ENCODE peak calls at places on chromosomes 3 and 15, in ten cellular contexts. O is GM04503; D is activated CD8-positive, alpha-beta memory T cell treated with anti-CD3 and anti-CD28 coated beads for 48 hours; B is prostate gland; N is central memory CD4-positive, alpha-beta T cell; F is H4; K is sigmoid colon; Y is activated T-cell treated with anti-CD3 and anti-CD28 coated beads for 1 hour; S is non-pigmented ciliary epithelial cell; Q is stimulated activated CD4-positive, alpha-beta T cell treated with anti-CD3 and anti-CD28 coated beads, Interleukin-1b, Interleukin-23, amount 100 ng/mL, for 48 hours. C is an unnamed sample.

GRCh38 chr3:140532793-140533330 is 145.0 kb upstream of the TRIM42 start:
- DNase-seq in S (no peak), O (no peak), K (no peak), D (no peak), B (no peak), N (no peak), Y (no peak), Q (no peak), F (no peak), C (no peak)

GRCh38 chr3:48434591-48435222 is 4.8 kb upstream of the PLXNB1 start:
- DNase-seq in Q (no peak), N (no peak), K (peak; percentile 61), D (no peak), B (no peak), Y (no peak), S (no peak), O (no peak), F (no peak), C (no peak)

GRCh38 chr15:89444855-89445254 is 51.5 kb downstream of the RHCG start:
- DNase-seq in Y (no peak), S (no peak), O (no peak), Q (no peak), K (no peak), N (no peak), D (no peak), B (no peak), F (no peak), C (no peak)

GRCh38 chr3:189324538-189325138 is 152.9 kb downstream of the TPRG1 start:
- DNase-seq in F (peak; percentile 100), Q (peak; percentile 90), S (peak; percentile 75), B (peak; percentile 90), D (peak; percentile 46), Y (peak; percentile 52), N (peak; percentile 95), O (no peak), K (no peak), C (peak; percentile 29)

GRCh38 chr15:70512772-70513362 is 250.5 kb downstream of the UACA start:
- DNase-seq in D (no peak), Y (peak; percentile 24), F (peak; percentile 78), N (peak; percentile 53), S (no peak), O (no peak), K (no peak), B (no peak), Q (peak; percentile 78), C (no peak)

GRCh38 chr3:40877651-40878463 is 321.4 kb upstream of the CTNNB1 start:
- DNase-seq in O (peak; percentile 1), D (no peak), K (peak; percentile 82), F (no peak), Y (no peak), Q (no peak), S (no peak), N (no peak), B (peak; percentile 86), C (peak; percentile 35)

GRCh38 chr3:64550745-64551144 is 137.1 kb downstream of the ADAMTS9 start:
- DNase-seq in S (no peak), O (no peak), B (no peak), F (no peak), D (no peak), Q (no peak), N (no peak), K (no peak), Y (no peak), C (no peak)

GRCh38 chr3:114293846-114294245 is at the start of gene TIGIT:
- DNase-seq in F (no peak), S (no peak), N (no peak), D (no peak), Q (no peak), Y (no peak), K (no peak), B (no peak), O (no peak), C (no peak)

GRCh38 chr3:191441687-191442086 is 19.3 kb upstream of the PYDC2 start:
- DNase-seq in D (no peak), K (no peak), Y (no peak), S (no peak), N (no peak), B (no peak), O (no peak), Q (no peak), F (no peak), C (no peak)

GRCh38 chr3:185353823-185354614 is 8.9 kb upstream of the MAP3K13 start:
- DNase-seq in Y (peak; percentile 40), N (peak; percentile 28), F (peak; percentile 80), Q (peak; percentile 85), O (no peak), S (no peak), B (peak; percentile 35), K (peak; percentile 72), D (peak; percentile 27), C (no peak)

GRCh38 chr3:129483870-129484269 is 43.8 kb downstream of the IFT122 start:
- DNase-seq in N (no peak), Q (no peak), F (no peak), D (no peak), K (no peak), O (no peak), B (no peak), S (no peak), Y (no peak), C (no peak)

GRCh38 chr15:38459480-38459879 is 5.6 kb downstream of the FAM98B start:
- DNase-seq in O (no peak), B (no peak), F (no peak), N (no peak), Q (no peak), Y (no peak), S (no peak), K (no peak), D (no peak), C (no peak)

GRCh38 chr3:160490166-160490565 is 40.6 kb upstream of the TRIM59 start:
- DNase-seq in Y (no peak), F (no peak), N (no peak), K (no peak), O (no peak), S (no peak), D (no peak), B (no peak), Q (no peak), C (no peak)

GRCh38 chr3:2130726-2131125 is 32.1 kb downstream of the CNTN4 start:
- DNase-seq in O (no peak), F (no peak), Q (no peak), S (no peak), K (no peak), B (no peak), N (no peak), Y (no peak), D (no peak), C (no peak)

GRCh38 chr3:69210068-69210730 is 87.8 kb upstream of the LMOD3 start:
- DNase-seq in S (no peak), N (no peak), K (no peak), D (no peak), B (no peak), Q (no peak), F (no peak), O (no peak), Y (no peak), C (no peak)